ENCODE peak calls at places on chromosomes 4 and X, in seven cellular contexts. Q is foreskin keratinocyte, I is Peyer's patch, F is sigmoid colon, K is ascending aorta, C is heart left ventricle, E is A549. V is an unnamed sample. For H3K4me1, the result is how much of the 10 kb centered on the place peaks cover.

GRCh38 chr4:4853371-4853823 is 6.1 kb upstream of the MSX1 start:
- DNase-seq in Q (no peak), F (peak), C (no peak), E (no peak), K (no peak), I (peak), V (peak)

GRCh38 chr4:155692990-155693659 is 26.5 kb downstream of the GUCY1A1 start:
- DNase-seq in I (no peak), K (no peak), F (no peak), Q (no peak), E (no peak), C (no peak), V (no peak)

GRCh38 chr4:126697748-126698147 is 935.0 kb upstream of the INTU start:
- DNase-seq in C (no peak), I (no peak), F (no peak), E (no peak), K (no peak), Q (peak), V (no peak)

GRCh38 chr4:176340871-176341685 is 21.3 kb downstream of the SPCS3 start:
- DNase-seq in F (no peak), Q (no peak), K (no peak), E (peak), I (no peak), C (no peak), V (no peak)

GRCh38 chrX:17033225-17033624 is 86.8 kb downstream of the REPS2 start:
- DNase-seq in C (no peak), K (no peak), I (no peak), E (no peak), Q (no peak), F (no peak), V (no peak)

GRCh38 chr4:151355155-151355554 is 29.8 kb upstream of the SH3D19 start:
- DNase-seq in F (no peak), Q (peak), I (no peak), C (no peak), E (no peak), K (no peak), V (no peak)

GRCh38 chrX:13717697-13718483 is 16.5 kb downstream of the TRAPPC2 start:
- DNase-seq in I (no peak), E (no peak), F (peak), Q (no peak), C (no peak), K (no peak), V (no peak)

GRCh38 chr4:38671594-38671943 is 7.6 kb downstream of the KLF3 start:
- DNase-seq in Q (no peak), I (no peak), F (no peak), C (no peak), E (no peak), K (no peak), V (no peak)

GRCh38 chrX:155435744-155436112 is 22.7 kb downstream of the F8A3 start:
- DNase-seq in K (no peak), E (no peak), Q (no peak), C (no peak), I (no peak), F (no peak), V (no peak)

GRCh38 chrX:53438174-53438831 is 4.1 kb upstream of the HSD17B10 start:
- DNase-seq in C (no peak), K (no peak), F (no peak), Q (no peak), E (no peak), I (no peak), V (no peak)

GRCh38 chrX:136607236-136607635 is 40.7 kb upstream of the CD40LG start:
- DNase-seq in F (no peak), I (no peak), K (no peak), E (no peak), Q (no peak), C (no peak), V (no peak)

GRCh38 chrX:141341743-141342142 is 99.4 kb upstream of the SPANXC start:
- DNase-seq in K (no peak), F (no peak), C (no peak), Q (no peak), I (no peak), E (no peak), V (no peak)

GRCh38 chr4:86319390-86319789 is 40.5 kb downstream of the MAPK10 start:
- DNase-seq in Q (peak), F (no peak), C (no peak), K (no peak), I (no peak), E (no peak), V (no peak)

GRCh38 chrX:153972368-153973126 is at the start of gene TMEM187:
- DNase-seq in Q (peak), K (peak), F (peak), E (peak), C (peak), I (peak), V (peak)

GRCh38 chr4:48504352-48504751 is 14.3 kb downstream of the ZAR1 start:
- DNase-seq in E (peak), K (no peak), F (no peak), I (no peak), C (no peak), Q (no peak), V (no peak)

GRCh38 chrX:107154787-107155620 is 36.4 kb upstream of the RBM41 start:
- DNase-seq in K (no peak), I (no peak), E (peak), C (no peak), F (no peak), Q (peak), V (no peak)

GRCh38 chrX:1673337-1673736 is 58.5 kb downstream of the ASMT start:
- DNase-seq in F (no peak), I (no peak), E (peak), Q (no peak), K (no peak), C (no peak), V (no peak)

GRCh38 chr4:117376700-117377099 is 291.3 kb upstream of the TRAM1L1 start:
- DNase-seq in C (no peak), K (no peak), E (no peak), Q (no peak), I (no peak), F (no peak), V (no peak)

GRCh38 chr4:121898150-121898549 is 27.9 kb upstream of the BBS7 start:
- DNase-seq in C (no peak), E (peak), Q (no peak), K (no peak), F (no peak), I (no peak), V (peak)

GRCh38 chr4:108954880-108955279 is 192.0 kb upstream of the ETNPPL start:
- DNase-seq in E (no peak), F (no peak), K (no peak), I (no peak), Q (peak), C (no peak), V (no peak)

GRCh38 chrX:136048446-136048845 is 63.2 kb downstream of the SLC9A6 start:
- DNase-seq in I (no peak), E (no peak), K (peak), F (no peak), Q (no peak), C (no peak), V (no peak)

GRCh38 chr4:182018691-182019090 is 224.5 kb upstream of the TENM3 start:
- DNase-seq in K (no peak), I (no peak), F (no peak), C (no peak), E (no peak), Q (no peak), V (no peak)

GRCh38 chr4:5524900-5525299 is 183.5 kb downstream of the EVC2 start:
- DNase-seq in F (no peak), Q (no peak), C (no peak), K (no peak), I (no peak), E (no peak), V (no peak)

GRCh38 chr4:89347363-89347762 is 39.8 kb upstream of the GPRIN3 start:
- DNase-seq in Q (no peak), F (no peak), C (no peak), I (no peak), E (no peak), K (no peak), V (no peak)

GRCh38 chr4:8198906-8199593 is at the start of gene SH3TC1:
- DNase-seq in I (peak), K (peak), Q (peak), F (peak), E (peak), C (peak), V (peak)
- H3K4me1 ChIP-seq in I (under half), K (under half), Q (under half), F (under half), E (under half), C (under half), V (under half)

GRCh38 chrX:30881797-30882196 is 7.3 kb downstream of the TAB3 start:
- DNase-seq in E (no peak), F (no peak), C (no peak), K (no peak), I (no peak), Q (no peak), V (no peak)
- H3K4me1 ChIP-seq in E (under half), F (under half), C (under half), K (under half), I (under half), Q (under half), V (under half)

DNA sequence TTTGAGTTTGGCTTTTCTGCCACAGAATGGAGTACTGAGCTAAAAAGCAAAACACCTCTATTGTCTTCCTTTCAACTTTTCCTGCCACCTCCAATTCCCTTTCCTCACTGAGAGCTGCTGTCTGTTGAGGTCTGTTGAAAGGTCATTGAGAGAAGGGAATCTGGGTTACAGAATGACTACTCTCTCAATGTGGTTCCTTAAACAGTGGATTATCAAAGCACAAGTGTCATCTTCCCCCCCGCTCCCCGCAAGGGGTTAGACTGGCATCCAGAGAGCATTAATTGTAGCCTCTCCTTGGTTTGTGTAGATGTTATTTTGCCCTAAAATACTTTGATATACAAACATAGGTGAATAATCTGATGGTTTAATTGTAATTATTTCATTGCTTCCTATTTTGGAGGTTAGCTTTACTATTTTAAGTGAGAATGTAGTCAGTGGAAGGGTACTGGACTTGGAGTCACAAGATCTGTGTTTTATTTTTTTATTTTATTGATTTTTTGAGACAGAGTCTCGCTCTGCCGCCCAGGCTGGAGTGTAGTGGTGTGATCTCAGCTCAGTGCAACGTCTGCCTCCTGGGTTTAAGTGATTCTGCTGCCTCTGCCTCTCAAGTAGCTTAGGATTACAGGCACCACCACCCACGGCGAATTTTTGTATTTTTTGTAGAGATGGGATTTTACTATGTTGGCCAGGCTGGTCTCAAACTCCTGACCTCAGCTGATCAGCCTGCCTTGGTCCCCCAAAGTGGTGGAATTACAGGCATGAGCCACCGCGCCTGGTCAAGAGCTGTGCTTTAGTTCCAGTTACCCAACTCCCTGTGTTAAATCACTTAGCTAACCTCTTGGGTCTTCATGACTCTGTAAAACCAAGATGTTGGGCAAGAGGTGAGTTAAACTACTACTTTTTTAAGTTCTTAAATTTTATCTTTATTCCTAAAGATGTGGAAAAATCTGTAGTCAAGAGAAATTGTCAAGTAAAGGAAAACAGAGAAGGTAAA is 11.0 kb downstream of the USP9X start:
- DNase-seq in I (no peak), Q (no peak), K (no peak), C (no peak), F (no peak), E (no peak), V (no peak)
- H3K4me1 ChIP-seq in I (under half), Q (under half), K (under half), C (under half), F (under half), E (half or more), V (under half)

GRCh38 chrX:48713847-48714246 is 17.3 kb downstream of the SUV39H1 start:
- DNase-seq in Q (no peak), I (no peak), F (no peak), K (no peak), E (no peak), C (no peak), V (no peak)

GRCh38 chrX:48714573-48714972 is 18.0 kb downstream of the SUV39H1 start:
- DNase-seq in Q (no peak), K (no peak), F (no peak), I (no peak), E (no peak), C (no peak), V (no peak)

GRCh38 chrX:48715066-48715465 is 18.5 kb downstream of the SUV39H1 start:
- DNase-seq in Q (no peak), C (no peak), K (no peak), E (no peak), F (no peak), I (no peak), V (no peak)

GRCh38 chrX:48719958-48720357 is 23.4 kb downstream of the SUV39H1 start:
- DNase-seq in Q (no peak), F (no peak), I (no peak), E (no peak), K (no peak), C (no peak), V (no peak)

DNA sequence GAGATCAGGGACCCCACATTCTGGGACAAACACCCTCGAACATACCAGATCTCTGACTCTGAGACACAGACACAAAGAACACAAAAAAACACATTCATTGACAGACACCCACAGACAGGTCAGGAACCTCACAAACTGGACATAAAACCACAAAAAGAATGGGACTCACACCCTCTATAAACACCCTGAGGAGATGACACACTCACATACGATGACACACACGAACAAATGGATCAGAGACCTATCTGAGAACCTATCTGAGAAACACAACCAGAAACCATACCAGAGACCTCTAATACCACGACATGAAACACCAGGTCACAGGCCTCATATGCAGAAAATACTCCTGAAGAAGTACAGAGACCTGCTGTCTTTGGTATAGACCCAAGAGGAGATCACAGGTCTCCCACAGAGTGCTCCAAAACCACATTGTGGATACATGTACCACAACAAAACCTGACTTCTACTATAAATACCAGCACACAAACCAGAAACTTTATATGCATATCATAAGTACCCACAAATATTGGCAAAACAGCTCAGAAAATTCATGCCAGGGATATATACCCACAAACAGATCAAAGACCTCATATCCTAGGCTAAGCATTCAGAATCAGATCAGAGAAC is 19.5 kb downstream of the SUV39H1 start:
- DNase-seq in E (no peak), K (no peak), C (no peak), I (no peak), Q (no peak), F (no peak), V (no peak)
- H3K4me1 ChIP-seq in E (under half), K (under half), C (under half), I (under half), Q (under half), F (under half), V (under half)

V was measured in kidney.